ENCODE peak calls at places on chromosomes 7 and 10, in six cellular contexts. Y, Z, K, D, R and Q are unnamed samples.

GRCh38 chr10:75294518-75294865 is 58.7 kb upstream of the COMTD1 start:
- DNase-seq in D (no peak), R (peak; percentile 18), Y (no peak), K (no peak), Z (no peak), Q (no peak)

GRCh38 chr7:44565097-44565794 is 8.5 kb downstream of the DDX56 start:
- DNase-seq in Y (peak; percentile 43), Z (peak; percentile 73), D (peak; percentile 75), R (peak; percentile 72), K (peak; percentile 72), Q (peak; percentile 92)

GRCh38 chr7:68313806-68314205 is 1284.5 kb upstream of the AUTS2 start:
- DNase-seq in Z (no peak), K (no peak), R (no peak), D (no peak), Y (no peak), Q (no peak)

GRCh38 chr7:41955475-41956243 is 252.8 kb upstream of the INHBA start:
- DNase-seq in R (peak; percentile 91), D (peak; percentile 88), Y (peak; percentile 97), K (peak; percentile 99), Z (peak; percentile 99), Q (peak; percentile 92)

GRCh38 chr7:52616552-52616951 is 418.9 kb upstream of the POM121L12 start:
- DNase-seq in K (no peak), Y (no peak), D (no peak), Z (no peak), R (no peak), Q (no peak)

GRCh38 chr10:29160110-29160669 is 128.7 kb upstream of the LYZL1 start:
- DNase-seq in R (no peak), Z (peak; percentile 74), K (peak; percentile 84), Y (peak; percentile 86), D (peak; percentile 36), Q (no peak)

GRCh38 chr10:73039635-73040034 is 57.0 kb downstream of the P4HA1 start:
- DNase-seq in D (no peak), Y (peak; percentile 48), R (no peak), Z (peak; percentile 64), K (no peak), Q (no peak)

GRCh38 chr10:53223846-53224245 is 451.3 kb upstream of the MBL2 start:
- DNase-seq in D (no peak), Y (no peak), R (peak; percentile 78), K (no peak), Z (peak; percentile 10), Q (no peak)

GRCh38 chr7:154698726-154699291 is 304.1 kb downstream of the PAXIP1 start:
- DNase-seq in Z (no peak), K (no peak), Y (no peak), D (no peak), R (peak; percentile 65), Q (no peak)

GRCh38 chr7:92763636-92764423 is 72.5 kb downstream of the CDK6 start:
- DNase-seq in D (no peak), Y (peak; percentile 86), Z (peak; percentile 84), R (peak; percentile 64), K (peak; percentile 96), Q (no peak)

GRCh38 chr7:11539853-11540252 is 292.1 kb downstream of the THSD7A start:
- DNase-seq in R (no peak), Y (no peak), D (no peak), K (peak; percentile 17), Z (peak; percentile 38), Q (no peak)

GRCh38 chr10:17671307-17671706 is 27.4 kb downstream of the STAM start:
- DNase-seq in Z (peak; percentile 41), R (peak; percentile 31), K (no peak), D (no peak), Y (no peak), Q (no peak)

GRCh38 chr10:33455029-33455428 is 120.6 kb upstream of the NRP1 start:
- DNase-seq in Z (no peak), K (no peak), R (no peak), Y (no peak), D (no peak), Q (no peak)

GRCh38 chr7:93226310-93226709 is at the start of gene HEPACAM2:
- DNase-seq in K (no peak), D (no peak), Z (no peak), Y (no peak), R (no peak), Q (no peak)

GRCh38 chr7:142494021-142494420 is 236.2 kb upstream of the PRSS58 start:
- DNase-seq in R (no peak), K (no peak), D (no peak), Z (no peak), Y (no peak), Q (no peak)

GRCh38 chr7:8217200-8218068 is 44.5 kb downstream of the ICA1 start:
- DNase-seq in Y (peak; percentile 47), Z (peak; percentile 87), K (peak; percentile 75), R (peak; percentile 90), D (peak; percentile 31), Q (peak; percentile 42)

GRCh38 chr7:142158741-142159496 is 47.4 kb downstream of the MGAM2 start:
- DNase-seq in Z (no peak), R (no peak), D (no peak), K (peak; percentile 79), Y (no peak), Q (no peak)

DNA sequence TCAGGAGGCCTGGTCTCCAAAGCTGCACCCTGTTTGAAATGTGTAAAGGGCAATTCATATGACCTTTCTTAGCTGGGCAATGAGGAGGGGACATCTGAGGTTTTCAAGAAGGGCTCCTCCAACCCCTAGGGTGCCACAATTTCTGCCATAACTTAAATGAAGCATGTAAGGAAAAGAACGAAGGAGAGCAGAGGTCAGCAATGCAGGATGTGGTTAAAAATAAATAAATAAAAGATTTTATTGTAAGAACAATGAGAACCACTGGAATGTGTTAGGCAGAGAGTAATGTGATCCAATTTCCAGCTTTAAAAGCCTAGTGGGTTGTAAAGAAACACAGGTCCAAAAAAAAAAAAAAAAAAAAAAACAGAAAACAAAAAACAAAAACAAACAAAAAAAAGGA is 673.1 kb downstream of the TNS3 start:
- DNase-seq in K (peak; percentile 45), D (no peak), Z (peak; percentile 95), R (no peak), Y (peak; percentile 57), Q (no peak)
- H3K4me3 ChIP-seq in K (no peak overlapping the region), D (no peak overlapping the region), Z (no peak overlapping the region), R (no peak overlapping the region), Y (no peak overlapping the region), Q (no peak overlapping the region)

DNA sequence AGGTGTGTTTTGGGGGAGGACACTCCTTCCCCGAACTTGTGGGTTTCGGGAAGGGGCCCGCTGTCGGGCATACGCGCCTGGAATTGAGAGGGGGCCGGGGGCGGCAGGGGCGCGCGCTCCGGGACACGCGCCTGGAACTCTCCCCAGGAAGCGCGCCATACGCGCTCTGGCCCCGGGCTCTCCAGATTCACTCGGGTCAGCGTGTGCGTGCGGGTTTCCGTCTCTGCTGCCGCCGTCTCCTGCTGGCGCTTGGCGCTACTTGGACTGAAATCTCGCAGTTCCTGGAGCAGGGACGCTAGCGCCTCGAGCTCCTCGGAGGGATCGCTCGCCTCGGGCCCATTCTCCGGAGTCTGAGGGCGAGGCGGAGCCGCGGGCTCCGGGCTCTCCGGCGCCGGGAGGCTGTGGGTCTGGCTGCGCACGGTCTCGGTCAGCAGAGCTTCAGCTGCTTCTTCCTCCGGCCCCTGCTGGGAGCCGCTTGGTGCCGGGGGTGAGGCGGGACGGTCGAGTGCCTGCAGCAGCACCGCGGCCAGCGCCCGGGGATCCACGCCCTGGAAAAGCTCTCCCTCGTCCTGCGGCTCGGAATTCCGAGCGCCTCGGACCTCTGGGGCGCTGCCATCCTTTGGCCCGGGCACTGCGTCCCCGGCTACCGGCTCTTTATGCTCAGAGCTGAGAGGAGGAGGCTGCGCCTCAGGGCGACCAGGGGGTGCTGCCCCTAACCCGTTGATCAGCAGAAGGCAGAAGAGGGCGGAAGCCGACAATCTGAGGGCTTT is 1.1 kb downstream of the VGF start:
- DNase-seq in Y (no peak), D (no peak), Z (peak; percentile 77), R (peak; percentile 89), K (peak; percentile 74), Q (no peak)
- H3K4me3 ChIP-seq in Y (no peak overlapping the region), D (no peak overlapping the region), Z (peak overlapping the region; percentile 17), R (peak overlapping the region; percentile 51), K (peak overlapping the region; percentile 11), Q (no peak overlapping the region)

GRCh38 chr7:95976369-95976768 is 204.0 kb downstream of the DYNC1I1 start:
- DNase-seq in D (no peak), K (no peak), Y (no peak), Z (no peak), R (no peak), Q (no peak)

GRCh38 chr7:95974108-95974507 is 201.8 kb downstream of the DYNC1I1 start:
- DNase-seq in Z (no peak), K (no peak), D (no peak), Y (no peak), R (no peak), Q (no peak)

GRCh38 chr7:95977994-95978393 is 205.6 kb downstream of the DYNC1I1 start:
- DNase-seq in Y (no peak), Z (no peak), D (no peak), K (no peak), R (no peak), Q (no peak)

GRCh38 chr7:95971716-95972115 is 199.4 kb downstream of the DYNC1I1 start:
- DNase-seq in Y (no peak), D (no peak), Z (no peak), R (no peak), K (no peak), Q (no peak)

DNA sequence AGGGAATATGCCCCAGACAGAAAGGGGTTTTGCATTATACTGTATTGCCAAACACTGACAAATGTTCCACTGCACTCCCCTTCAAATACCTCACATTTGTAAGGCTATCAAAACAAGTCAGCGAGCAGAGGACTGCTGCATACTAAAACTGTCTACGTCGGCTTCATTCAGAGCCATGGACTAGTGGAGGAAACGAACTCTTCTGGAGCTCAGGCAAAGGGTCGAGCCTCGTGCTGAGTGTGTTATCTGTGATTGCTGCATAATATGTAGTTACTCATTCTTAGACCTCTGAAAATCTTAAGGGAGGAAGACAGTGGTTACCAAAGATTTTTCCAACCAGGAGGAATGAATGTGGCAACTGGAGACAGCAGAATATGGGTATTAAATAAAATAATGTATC is 200.2 kb downstream of the DYNC1I1 start:
- DNase-seq in Z (peak; percentile 23), Y (peak; percentile 9), K (no peak), D (no peak), R (no peak), Q (no peak)
- H3K4me3 ChIP-seq in Z (no peak overlapping the region), Y (no peak overlapping the region), K (no peak overlapping the region), D (no peak overlapping the region), R (no peak overlapping the region), Q (no peak overlapping the region)

DNA sequence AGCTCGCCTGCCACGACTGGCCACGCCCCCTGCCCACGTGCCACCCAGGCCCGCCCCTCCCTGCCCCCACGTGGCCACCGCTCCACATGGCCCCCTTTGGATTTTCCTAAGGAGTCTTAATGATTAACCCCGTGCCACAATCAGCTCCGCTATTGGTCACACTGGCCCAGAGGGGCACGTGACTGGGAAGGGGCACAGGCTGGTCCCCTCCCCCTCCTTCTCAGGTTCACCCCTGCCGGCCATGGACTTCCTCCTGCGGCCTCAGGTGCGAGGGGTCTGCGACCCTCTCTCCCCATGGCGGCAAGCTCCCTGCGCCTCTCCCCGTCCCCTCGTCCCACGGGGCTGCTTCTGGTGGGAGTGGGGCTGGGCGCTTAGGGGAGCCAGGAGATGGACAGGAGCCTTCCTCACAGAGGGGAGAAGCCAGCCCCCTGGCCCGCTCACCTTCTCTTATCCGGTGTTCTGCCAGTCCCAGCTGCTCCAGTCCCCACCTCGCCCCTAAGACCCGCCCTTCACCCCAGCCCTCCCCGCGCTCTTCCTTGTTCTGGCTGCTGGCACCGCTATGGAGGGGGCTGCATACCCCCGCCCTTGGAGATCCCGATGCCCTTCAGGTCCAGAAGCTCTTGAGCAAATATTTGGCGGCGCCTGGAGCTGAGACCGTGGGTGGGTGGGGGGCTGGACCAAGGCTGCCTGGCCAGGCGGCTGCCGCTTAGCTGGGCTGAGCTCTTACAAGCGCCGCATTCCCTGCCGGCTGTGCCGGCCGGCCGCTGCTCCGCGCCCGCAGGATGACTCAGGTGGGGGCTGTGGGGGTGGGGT is 3.2 kb downstream of the SLC4A2 start:
- DNase-seq in K (peak; percentile 63), R (peak; percentile 88), Z (peak; percentile 80), D (peak; percentile 54), Y (peak; percentile 57), Q (no peak)
- H3K4me3 ChIP-seq in K (peak overlapping the region; percentile 27), R (peak overlapping the region; percentile 41), Z (peak overlapping the region; percentile 40), D (no peak overlapping the region), Y (peak overlapping the region; percentile 32), Q (no peak overlapping the region)